ENCODE peak calls at places on chromosome 2, in ten cellular contexts. One of them, this sample, is unnamed. For H3K9me3 and H3K36me3, the result is how much of the 10 kb centered on the place peaks cover.

GRCh38 chr2:203280428-203281064 is 41.7 kb downstream of the CYP20A1 start:
- DNase-seq in ovary: no peak
- DNase-seq in body of pancreas: no peak
- DNase-seq in endothelial cell of umbilical vein: peak
- DNase-seq in WERI-Rb-1: no peak
- DNase-seq in heart left ventricle: no peak
- DNase-seq in HAP-1: no peak
- DNase-seq in Peyer's patch: no peak
- DNase-seq in CD8-positive, alpha-beta memory T cell: no peak
- DNase-seq in cardiac muscle cell: peak
- DNase-seq in this sample: no peak

GRCh38 chr2:186422226-186422625 is 63.8 kb upstream of the ZC3H15 start:
- DNase-seq in ovary: no peak
- DNase-seq in body of pancreas: peak
- DNase-seq in endothelial cell of umbilical vein: no peak
- DNase-seq in WERI-Rb-1: no peak
- DNase-seq in heart left ventricle: peak
- DNase-seq in HAP-1: no peak
- DNase-seq in Peyer's patch: no peak
- DNase-seq in CD8-positive, alpha-beta memory T cell: no peak
- DNase-seq in cardiac muscle cell: peak
- DNase-seq in this sample: no peak

GRCh38 chr2:203706403-203706802 is at the start of gene CD28:
- DNase-seq in ovary: no peak
- DNase-seq in body of pancreas: peak
- DNase-seq in endothelial cell of umbilical vein: no peak
- DNase-seq in WERI-Rb-1: no peak
- DNase-seq in heart left ventricle: peak
- DNase-seq in HAP-1: no peak
- DNase-seq in Peyer's patch: peak
- DNase-seq in CD8-positive, alpha-beta memory T cell: peak
- DNase-seq in cardiac muscle cell: no peak
- DNase-seq in this sample: no peak

GRCh38 chr2:29742641-29743040 is 178.7 kb downstream of the ALK start:
- DNase-seq in ovary: no peak
- DNase-seq in body of pancreas: no peak
- DNase-seq in endothelial cell of umbilical vein: no peak
- DNase-seq in WERI-Rb-1: no peak
- DNase-seq in heart left ventricle: no peak
- DNase-seq in HAP-1: no peak
- DNase-seq in Peyer's patch: no peak
- DNase-seq in CD8-positive, alpha-beta memory T cell: no peak
- DNase-seq in cardiac muscle cell: no peak
- DNase-seq in this sample: no peak

GRCh38 chr2:231410293-231411004 is 14.9 kb downstream of the B3GNT7 start:
- DNase-seq in ovary: no peak
- DNase-seq in body of pancreas: no peak
- DNase-seq in endothelial cell of umbilical vein: no peak
- DNase-seq in WERI-Rb-1: peak
- DNase-seq in heart left ventricle: peak
- DNase-seq in HAP-1: peak
- DNase-seq in Peyer's patch: no peak
- DNase-seq in CD8-positive, alpha-beta memory T cell: no peak
- DNase-seq in cardiac muscle cell: no peak
- DNase-seq in this sample: no peak

GRCh38 chr2:127173073-127173472 is 47.0 kb downstream of the CYP27C1 start:
- DNase-seq in ovary: no peak
- DNase-seq in body of pancreas: no peak
- DNase-seq in endothelial cell of umbilical vein: peak
- DNase-seq in WERI-Rb-1: no peak
- DNase-seq in heart left ventricle: peak
- DNase-seq in HAP-1: no peak
- DNase-seq in Peyer's patch: no peak
- DNase-seq in CD8-positive, alpha-beta memory T cell: no peak
- DNase-seq in cardiac muscle cell: peak
- DNase-seq in this sample: no peak

GRCh38 chr2:207515671-207516070 is 14.1 kb upstream of the CREB1 start:
- DNase-seq in ovary: no peak
- DNase-seq in body of pancreas: no peak
- DNase-seq in endothelial cell of umbilical vein: no peak
- DNase-seq in WERI-Rb-1: no peak
- DNase-seq in heart left ventricle: no peak
- DNase-seq in HAP-1: no peak
- DNase-seq in Peyer's patch: no peak
- DNase-seq in CD8-positive, alpha-beta memory T cell: no peak
- DNase-seq in cardiac muscle cell: no peak
- DNase-seq in this sample: no peak

GRCh38 chr2:127753374-127753773 is 52.1 kb downstream of the SFT2D3 start:
- DNase-seq in ovary: no peak
- DNase-seq in body of pancreas: no peak
- DNase-seq in endothelial cell of umbilical vein: no peak
- DNase-seq in WERI-Rb-1: no peak
- DNase-seq in heart left ventricle: no peak
- DNase-seq in HAP-1: no peak
- DNase-seq in Peyer's patch: no peak
- DNase-seq in CD8-positive, alpha-beta memory T cell: no peak
- DNase-seq in cardiac muscle cell: no peak
- DNase-seq in this sample: no peak

GRCh38 chr2:166329465-166329864 is 46.3 kb downstream of the SCN9A start:
- DNase-seq in ovary: no peak
- DNase-seq in body of pancreas: no peak
- DNase-seq in endothelial cell of umbilical vein: no peak
- DNase-seq in WERI-Rb-1: no peak
- DNase-seq in heart left ventricle: no peak
- DNase-seq in HAP-1: no peak
- DNase-seq in Peyer's patch: no peak
- DNase-seq in CD8-positive, alpha-beta memory T cell: no peak
- DNase-seq in cardiac muscle cell: no peak
- DNase-seq in this sample: no peak

GRCh38 chr2:109124982-109125594 is 3.9 kb upstream of the SH3RF3 start:
- DNase-seq in ovary: peak
- DNase-seq in body of pancreas: no peak
- DNase-seq in endothelial cell of umbilical vein: no peak
- DNase-seq in WERI-Rb-1: no peak
- DNase-seq in heart left ventricle: no peak
- DNase-seq in HAP-1: no peak
- DNase-seq in Peyer's patch: peak
- DNase-seq in CD8-positive, alpha-beta memory T cell: no peak
- DNase-seq in cardiac muscle cell: no peak
- DNase-seq in this sample: no peak

GRCh38 chr2:19989342-19989680 is 594 bp downstream of the WDR35 start:
- DNase-seq in ovary: no peak
- DNase-seq in body of pancreas: no peak
- DNase-seq in endothelial cell of umbilical vein: no peak
- DNase-seq in WERI-Rb-1: no peak
- DNase-seq in heart left ventricle: no peak
- DNase-seq in HAP-1: no peak
- DNase-seq in Peyer's patch: no peak
- DNase-seq in CD8-positive, alpha-beta memory T cell: no peak
- DNase-seq in cardiac muscle cell: no peak
- DNase-seq in this sample: no peak

GRCh38 chr2:19990416-19990728 is 467 bp upstream of the WDR35 start:
- DNase-seq in ovary: no peak
- DNase-seq in body of pancreas: no peak
- DNase-seq in endothelial cell of umbilical vein: no peak
- DNase-seq in WERI-Rb-1: no peak
- DNase-seq in heart left ventricle: no peak
- DNase-seq in HAP-1: no peak
- DNase-seq in Peyer's patch: no peak
- DNase-seq in CD8-positive, alpha-beta memory T cell: no peak
- DNase-seq in cardiac muscle cell: peak
- DNase-seq in this sample: no peak

GRCh38 chr2:19989681-19990415 is at the start of gene WDR35:
- DNase-seq in ovary: peak
- DNase-seq in body of pancreas: peak
- DNase-seq in endothelial cell of umbilical vein: peak
- DNase-seq in WERI-Rb-1: peak
- DNase-seq in heart left ventricle: peak
- DNase-seq in HAP-1: peak
- DNase-seq in Peyer's patch: peak
- DNase-seq in CD8-positive, alpha-beta memory T cell: peak
- DNase-seq in cardiac muscle cell: peak
- DNase-seq in this sample: peak

GRCh38 chr2:19991895-19992294 is 2.0 kb upstream of the WDR35 start:
- DNase-seq in ovary: no peak
- DNase-seq in body of pancreas: no peak
- DNase-seq in endothelial cell of umbilical vein: no peak
- DNase-seq in WERI-Rb-1: no peak
- DNase-seq in heart left ventricle: no peak
- DNase-seq in HAP-1: no peak
- DNase-seq in Peyer's patch: no peak
- DNase-seq in CD8-positive, alpha-beta memory T cell: no peak
- DNase-seq in cardiac muscle cell: no peak
- DNase-seq in this sample: no peak

GRCh38 chr2:19993731-19994130 is 3.8 kb upstream of the WDR35 start:
- DNase-seq in ovary: no peak
- DNase-seq in body of pancreas: no peak
- DNase-seq in endothelial cell of umbilical vein: no peak
- DNase-seq in WERI-Rb-1: no peak
- DNase-seq in heart left ventricle: no peak
- DNase-seq in HAP-1: no peak
- DNase-seq in Peyer's patch: no peak
- DNase-seq in CD8-positive, alpha-beta memory T cell: no peak
- DNase-seq in cardiac muscle cell: no peak
- DNase-seq in this sample: no peak
- H3K9me3 ChIP-seq in ovary: under half
- H3K9me3 ChIP-seq in body of pancreas: under half
- H3K9me3 ChIP-seq in endothelial cell of umbilical vein: under half
- H3K9me3 ChIP-seq in WERI-Rb-1: under half
- H3K9me3 ChIP-seq in heart left ventricle: under half
- H3K9me3 ChIP-seq in HAP-1: under half
- H3K9me3 ChIP-seq in Peyer's patch: under half
- H3K9me3 ChIP-seq in CD8-positive, alpha-beta memory T cell: under half
- H3K9me3 ChIP-seq in cardiac muscle cell: under half
- H3K9me3 ChIP-seq in this sample: under half

GRCh38 chr2:233162770-233163169 is 88.7 kb upstream of the ATG16L1 start:
- DNase-seq in ovary: no peak
- DNase-seq in body of pancreas: no peak
- DNase-seq in endothelial cell of umbilical vein: no peak
- DNase-seq in WERI-Rb-1: no peak
- DNase-seq in heart left ventricle: no peak
- DNase-seq in HAP-1: no peak
- DNase-seq in Peyer's patch: no peak
- DNase-seq in CD8-positive, alpha-beta memory T cell: no peak
- DNase-seq in cardiac muscle cell: no peak
- DNase-seq in this sample: no peak
- H3K36me3 ChIP-seq in ovary: under half
- H3K36me3 ChIP-seq in body of pancreas: under half
- H3K36me3 ChIP-seq in endothelial cell of umbilical vein: under half
- H3K36me3 ChIP-seq in WERI-Rb-1: under half
- H3K36me3 ChIP-seq in heart left ventricle: under half
- H3K36me3 ChIP-seq in HAP-1: under half
- H3K36me3 ChIP-seq in Peyer's patch: under half
- H3K36me3 ChIP-seq in CD8-positive, alpha-beta memory T cell: half or more
- H3K36me3 ChIP-seq in cardiac muscle cell: under half
- H3K36me3 ChIP-seq in this sample: under half

DNA sequence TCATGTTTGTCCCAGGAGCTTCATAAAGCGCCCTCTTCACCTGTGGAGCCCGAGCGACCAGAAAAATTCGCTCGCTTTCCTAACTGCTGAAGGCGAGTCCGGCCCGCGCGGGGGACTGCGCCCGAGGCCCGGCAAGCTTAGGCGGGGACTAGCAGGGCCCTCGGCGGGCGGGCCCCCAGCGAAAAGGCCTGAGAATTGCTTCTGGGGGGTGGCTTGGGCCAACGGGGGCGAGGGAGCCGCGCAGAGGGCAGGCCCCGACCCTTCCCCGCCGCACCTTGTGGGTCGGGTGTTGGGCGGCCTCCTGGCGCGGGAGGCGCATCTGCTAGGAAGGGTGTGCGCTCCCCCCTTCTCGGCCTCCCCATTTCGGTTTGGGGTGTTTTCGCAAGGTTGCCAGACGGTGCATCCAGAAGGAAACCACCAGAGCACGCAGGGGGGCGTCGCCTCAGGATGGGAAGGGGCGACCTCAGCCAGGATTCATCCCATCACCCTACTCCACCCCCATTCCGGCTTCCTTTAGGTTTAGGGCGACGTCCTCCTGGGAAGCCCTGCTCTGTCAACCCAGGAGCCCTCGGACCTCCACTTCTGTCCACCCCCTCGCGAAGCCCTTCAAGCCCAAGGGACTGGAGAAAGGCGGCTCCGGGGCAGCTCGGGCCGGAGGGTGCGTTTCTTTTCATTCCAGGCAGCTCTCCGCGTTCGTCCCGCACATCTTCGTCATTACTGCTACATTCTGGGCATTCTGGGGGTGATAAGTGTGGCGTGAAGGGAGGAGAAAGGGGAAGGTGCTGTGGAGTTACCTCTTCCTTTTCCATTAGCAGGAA is 9.1 kb downstream of the SP9 start:
- DNase-seq in ovary: no peak
- DNase-seq in body of pancreas: no peak
- DNase-seq in endothelial cell of umbilical vein: no peak
- DNase-seq in WERI-Rb-1: no peak
- DNase-seq in heart left ventricle: no peak
- DNase-seq in HAP-1: no peak
- DNase-seq in Peyer's patch: no peak
- DNase-seq in CD8-positive, alpha-beta memory T cell: no peak
- DNase-seq in cardiac muscle cell: no peak
- DNase-seq in this sample: no peak
- H3K9me3 ChIP-seq in ovary: under half
- H3K9me3 ChIP-seq in body of pancreas: under half
- H3K9me3 ChIP-seq in endothelial cell of umbilical vein: under half
- H3K9me3 ChIP-seq in WERI-Rb-1: under half
- H3K9me3 ChIP-seq in heart left ventricle: under half
- H3K9me3 ChIP-seq in HAP-1: under half
- H3K9me3 ChIP-seq in Peyer's patch: under half
- H3K9me3 ChIP-seq in CD8-positive, alpha-beta memory T cell: under half
- H3K9me3 ChIP-seq in cardiac muscle cell: under half
- H3K9me3 ChIP-seq in this sample: under half

GRCh38 chr2:60962534-60962933 is 55.0 kb upstream of the PEX13 start:
- DNase-seq in ovary: no peak
- DNase-seq in body of pancreas: no peak
- DNase-seq in endothelial cell of umbilical vein: no peak
- DNase-seq in WERI-Rb-1: no peak
- DNase-seq in heart left ventricle: no peak
- DNase-seq in HAP-1: no peak
- DNase-seq in Peyer's patch: no peak
- DNase-seq in CD8-positive, alpha-beta memory T cell: no peak
- DNase-seq in cardiac muscle cell: no peak
- DNase-seq in this sample: no peak

GRCh38 chr2:60966465-60967405 is 50.8 kb upstream of the PEX13 start:
- DNase-seq in ovary: no peak
- DNase-seq in body of pancreas: no peak
- DNase-seq in endothelial cell of umbilical vein: no peak
- DNase-seq in WERI-Rb-1: no peak
- DNase-seq in heart left ventricle: no peak
- DNase-seq in HAP-1: no peak
- DNase-seq in Peyer's patch: no peak
- DNase-seq in CD8-positive, alpha-beta memory T cell: no peak
- DNase-seq in cardiac muscle cell: no peak
- DNase-seq in this sample: no peak

GRCh38 chr2:60965514-60965815 is 52.1 kb upstream of the PEX13 start:
- DNase-seq in ovary: no peak
- DNase-seq in body of pancreas: no peak
- DNase-seq in endothelial cell of umbilical vein: peak
- DNase-seq in WERI-Rb-1: no peak
- DNase-seq in heart left ventricle: no peak
- DNase-seq in HAP-1: no peak
- DNase-seq in Peyer's patch: no peak
- DNase-seq in CD8-positive, alpha-beta memory T cell: no peak
- DNase-seq in cardiac muscle cell: no peak
- DNase-seq in this sample: no peak

GRCh38 chr2:60963176-60963575 is 54.3 kb upstream of the PEX13 start:
- DNase-seq in ovary: no peak
- DNase-seq in body of pancreas: no peak
- DNase-seq in endothelial cell of umbilical vein: no peak
- DNase-seq in WERI-Rb-1: no peak
- DNase-seq in heart left ventricle: no peak
- DNase-seq in HAP-1: no peak
- DNase-seq in Peyer's patch: no peak
- DNase-seq in CD8-positive, alpha-beta memory T cell: no peak
- DNase-seq in cardiac muscle cell: no peak
- DNase-seq in this sample: no peak

GRCh38 chr2:60964651-60965513 is 52.6 kb upstream of the PEX13 start:
- DNase-seq in ovary: no peak
- DNase-seq in body of pancreas: no peak
- DNase-seq in endothelial cell of umbilical vein: peak
- DNase-seq in WERI-Rb-1: no peak
- DNase-seq in heart left ventricle: no peak
- DNase-seq in HAP-1: no peak
- DNase-seq in Peyer's patch: no peak
- DNase-seq in CD8-positive, alpha-beta memory T cell: no peak
- DNase-seq in cardiac muscle cell: no peak
- DNase-seq in this sample: no peak
- H3K36me3 ChIP-seq in ovary: under half
- H3K36me3 ChIP-seq in body of pancreas: under half
- H3K36me3 ChIP-seq in endothelial cell of umbilical vein: under half
- H3K36me3 ChIP-seq in WERI-Rb-1: under half
- H3K36me3 ChIP-seq in heart left ventricle: under half
- H3K36me3 ChIP-seq in HAP-1: under half
- H3K36me3 ChIP-seq in Peyer's patch: under half
- H3K36me3 ChIP-seq in CD8-positive, alpha-beta memory T cell: under half
- H3K36me3 ChIP-seq in cardiac muscle cell: under half
- H3K36me3 ChIP-seq in this sample: under half

This sample was measured in upper lobe of right lung.